ENCODE peak calls at places on chromosomes 6 and 20, in five cellular contexts. One of them, this sample, is unnamed. For H3K4me1, the result is how much of the 10 kb centered on the place peaks cover.

GRCh38 chr6:121732641-121733040 is 297.2 kb downstream of the GJA1 start:
- DNase-seq in stomach: no peak
- DNase-seq in foreskin keratinocyte: no peak
- DNase-seq in naive thymus-derived CD4-positive, alpha-beta T cell: no peak
- DNase-seq in sigmoid colon: no peak
- DNase-seq in this sample: no peak

GRCh38 chr6:159169193-159169555 is at the start of gene FNDC1:
- DNase-seq in stomach: no peak
- DNase-seq in foreskin keratinocyte: no peak
- DNase-seq in naive thymus-derived CD4-positive, alpha-beta T cell: peak
- DNase-seq in sigmoid colon: no peak
- DNase-seq in this sample: no peak

GRCh38 chr6:41650120-41650519 is 11.9 kb downstream of the MDFI start:
- DNase-seq in stomach: no peak
- DNase-seq in foreskin keratinocyte: no peak
- DNase-seq in naive thymus-derived CD4-positive, alpha-beta T cell: no peak
- DNase-seq in sigmoid colon: no peak
- DNase-seq in this sample: peak

GRCh38 chr20:51425347-51426106 is 117.0 kb downstream of the NFATC2 start:
- DNase-seq in stomach: no peak
- DNase-seq in foreskin keratinocyte: no peak
- DNase-seq in naive thymus-derived CD4-positive, alpha-beta T cell: no peak
- DNase-seq in sigmoid colon: no peak
- DNase-seq in this sample: no peak

GRCh38 chr6:28330033-28330432 is 5.9 kb downstream of the ZSCAN31 start:
- DNase-seq in stomach: no peak
- DNase-seq in foreskin keratinocyte: no peak
- DNase-seq in naive thymus-derived CD4-positive, alpha-beta T cell: no peak
- DNase-seq in sigmoid colon: no peak
- DNase-seq in this sample: no peak

GRCh38 chr6:125196613-125197012 is 43.0 kb downstream of the TPD52L1 start:
- DNase-seq in stomach: no peak
- DNase-seq in foreskin keratinocyte: no peak
- DNase-seq in naive thymus-derived CD4-positive, alpha-beta T cell: no peak
- DNase-seq in sigmoid colon: no peak
- DNase-seq in this sample: no peak

GRCh38 chr20:7712661-7713060 is 227.6 kb downstream of the HAO1 start:
- DNase-seq in stomach: no peak
- DNase-seq in foreskin keratinocyte: no peak
- DNase-seq in naive thymus-derived CD4-positive, alpha-beta T cell: no peak
- DNase-seq in sigmoid colon: no peak
- DNase-seq in this sample: no peak

GRCh38 chr20:257419-257818 is at the start of gene DEFB132:
- DNase-seq in stomach: no peak
- DNase-seq in foreskin keratinocyte: no peak
- DNase-seq in naive thymus-derived CD4-positive, alpha-beta T cell: no peak
- DNase-seq in sigmoid colon: no peak
- DNase-seq in this sample: no peak

GRCh38 chr6:100979269-100979668 is 98.1 kb upstream of the ASCC3 start:
- DNase-seq in stomach: no peak
- DNase-seq in foreskin keratinocyte: no peak
- DNase-seq in naive thymus-derived CD4-positive, alpha-beta T cell: no peak
- DNase-seq in sigmoid colon: no peak
- DNase-seq in this sample: no peak

GRCh38 chr20:57760698-57761412 is 51.0 kb upstream of the PMEPA1 start:
- DNase-seq in stomach: no peak
- DNase-seq in foreskin keratinocyte: no peak
- DNase-seq in naive thymus-derived CD4-positive, alpha-beta T cell: no peak
- DNase-seq in sigmoid colon: peak
- DNase-seq in this sample: no peak

GRCh38 chr6:75086236-75086635 is 119.6 kb downstream of the COL12A1 start:
- DNase-seq in stomach: no peak
- DNase-seq in foreskin keratinocyte: no peak
- DNase-seq in naive thymus-derived CD4-positive, alpha-beta T cell: no peak
- DNase-seq in sigmoid colon: no peak
- DNase-seq in this sample: no peak

GRCh38 chr20:63136296-63136695 is 79.6 kb downstream of the YTHDF1 start:
- DNase-seq in stomach: no peak
- DNase-seq in foreskin keratinocyte: no peak
- DNase-seq in naive thymus-derived CD4-positive, alpha-beta T cell: no peak
- DNase-seq in sigmoid colon: no peak
- DNase-seq in this sample: peak

GRCh38 chr20:44692932-44693476 is 22.2 kb upstream of the CCN5 start:
- DNase-seq in stomach: peak
- DNase-seq in foreskin keratinocyte: no peak
- DNase-seq in naive thymus-derived CD4-positive, alpha-beta T cell: no peak
- DNase-seq in sigmoid colon: peak
- DNase-seq in this sample: peak

GRCh38 chr20:46979603-46980241 is 85.1 kb downstream of the EYA2 start:
- DNase-seq in stomach: no peak
- DNase-seq in foreskin keratinocyte: no peak
- DNase-seq in naive thymus-derived CD4-positive, alpha-beta T cell: no peak
- DNase-seq in sigmoid colon: no peak
- DNase-seq in this sample: no peak

GRCh38 chr6:3873051-3873450 is 23.9 kb downstream of the FAM50B start:
- DNase-seq in stomach: no peak
- DNase-seq in foreskin keratinocyte: no peak
- DNase-seq in naive thymus-derived CD4-positive, alpha-beta T cell: no peak
- DNase-seq in sigmoid colon: no peak
- DNase-seq in this sample: no peak

GRCh38 chr6:3569817-3570216 is 113.0 kb upstream of the SLC22A23 start:
- DNase-seq in stomach: no peak
- DNase-seq in foreskin keratinocyte: no peak
- DNase-seq in naive thymus-derived CD4-positive, alpha-beta T cell: no peak
- DNase-seq in sigmoid colon: no peak
- DNase-seq in this sample: no peak

GRCh38 chr20:43409041-43409913 is 48.4 kb upstream of the SRSF6 start:
- DNase-seq in stomach: no peak
- DNase-seq in foreskin keratinocyte: no peak
- DNase-seq in naive thymus-derived CD4-positive, alpha-beta T cell: no peak
- DNase-seq in sigmoid colon: no peak
- DNase-seq in this sample: peak

GRCh38 chr6:72974276-72974675 is 251.0 kb downstream of the KHDC1L start:
- DNase-seq in stomach: no peak
- DNase-seq in foreskin keratinocyte: no peak
- DNase-seq in naive thymus-derived CD4-positive, alpha-beta T cell: no peak
- DNase-seq in sigmoid colon: no peak
- DNase-seq in this sample: no peak

GRCh38 chr6:62390413-62390812 is 104.4 kb upstream of the KHDRBS2 start:
- DNase-seq in stomach: no peak
- DNase-seq in foreskin keratinocyte: peak
- DNase-seq in naive thymus-derived CD4-positive, alpha-beta T cell: no peak
- DNase-seq in sigmoid colon: no peak
- DNase-seq in this sample: no peak

GRCh38 chr6:129575378-129576118 is 134.4 kb downstream of the ARHGAP18 start:
- DNase-seq in stomach: no peak
- DNase-seq in foreskin keratinocyte: peak
- DNase-seq in naive thymus-derived CD4-positive, alpha-beta T cell: peak
- DNase-seq in sigmoid colon: no peak
- DNase-seq in this sample: peak

GRCh38 chr20:21640556-21640955 is 64.9 kb upstream of the PAX1 start:
- DNase-seq in stomach: no peak
- DNase-seq in foreskin keratinocyte: no peak
- DNase-seq in naive thymus-derived CD4-positive, alpha-beta T cell: no peak
- DNase-seq in sigmoid colon: no peak
- DNase-seq in this sample: peak

GRCh38 chr20:16501236-16501635 is 72.0 kb downstream of the KIF16B start:
- DNase-seq in stomach: no peak
- DNase-seq in foreskin keratinocyte: no peak
- DNase-seq in naive thymus-derived CD4-positive, alpha-beta T cell: no peak
- DNase-seq in sigmoid colon: no peak
- DNase-seq in this sample: no peak

GRCh38 chr6:137099689-137100398 is 55.1 kb upstream of the IL20RA start:
- DNase-seq in stomach: no peak
- DNase-seq in foreskin keratinocyte: no peak
- DNase-seq in naive thymus-derived CD4-positive, alpha-beta T cell: no peak
- DNase-seq in sigmoid colon: no peak
- DNase-seq in this sample: no peak

GRCh38 chr6:56255370-56255769 is 8.0 kb upstream of the COL21A1 start:
- DNase-seq in stomach: no peak
- DNase-seq in foreskin keratinocyte: no peak
- DNase-seq in naive thymus-derived CD4-positive, alpha-beta T cell: no peak
- DNase-seq in sigmoid colon: no peak
- DNase-seq in this sample: no peak

GRCh38 chr6:33427585-33428218 is 7.8 kb downstream of the SYNGAP1 start:
- DNase-seq in stomach: peak
- DNase-seq in foreskin keratinocyte: no peak
- DNase-seq in naive thymus-derived CD4-positive, alpha-beta T cell: peak
- DNase-seq in sigmoid colon: peak
- DNase-seq in this sample: peak

GRCh38 chr6:147204060-147204785 is at the start of gene STXBP5:
- DNase-seq in stomach: peak
- DNase-seq in foreskin keratinocyte: peak
- DNase-seq in naive thymus-derived CD4-positive, alpha-beta T cell: peak
- DNase-seq in sigmoid colon: peak
- DNase-seq in this sample: no peak

GRCh38 chr6:97697450-97697849 is 414.4 kb upstream of the MMS22L start:
- DNase-seq in stomach: no peak
- DNase-seq in foreskin keratinocyte: peak
- DNase-seq in naive thymus-derived CD4-positive, alpha-beta T cell: no peak
- DNase-seq in sigmoid colon: no peak
- DNase-seq in this sample: no peak
- H3K4me1 ChIP-seq in stomach: under half
- H3K4me1 ChIP-seq in foreskin keratinocyte: under half
- H3K4me1 ChIP-seq in naive thymus-derived CD4-positive, alpha-beta T cell: under half
- H3K4me1 ChIP-seq in sigmoid colon: under half
- H3K4me1 ChIP-seq in this sample: under half

GRCh38 chr6:18785810-18786490 is 398.8 kb downstream of the RNF144B start:
- DNase-seq in stomach: no peak
- DNase-seq in foreskin keratinocyte: no peak
- DNase-seq in naive thymus-derived CD4-positive, alpha-beta T cell: no peak
- DNase-seq in sigmoid colon: no peak
- DNase-seq in this sample: no peak
- H3K4me1 ChIP-seq in stomach: under half
- H3K4me1 ChIP-seq in foreskin keratinocyte: under half
- H3K4me1 ChIP-seq in naive thymus-derived CD4-positive, alpha-beta T cell: under half
- H3K4me1 ChIP-seq in sigmoid colon: under half
- H3K4me1 ChIP-seq in this sample: under half

GRCh38 chr6:148436466-148436865 is 93.8 kb downstream of the SASH1 start:
- DNase-seq in stomach: no peak
- DNase-seq in foreskin keratinocyte: no peak
- DNase-seq in naive thymus-derived CD4-positive, alpha-beta T cell: no peak
- DNase-seq in sigmoid colon: no peak
- DNase-seq in this sample: no peak

GRCh38 chr6:148440877-148441453 is 98.3 kb downstream of the SASH1 start:
- DNase-seq in stomach: peak
- DNase-seq in foreskin keratinocyte: peak
- DNase-seq in naive thymus-derived CD4-positive, alpha-beta T cell: no peak
- DNase-seq in sigmoid colon: peak
- DNase-seq in this sample: no peak

GRCh38 chr6:148438593-148438992 is 96.0 kb downstream of the SASH1 start:
- DNase-seq in stomach: no peak
- DNase-seq in foreskin keratinocyte: no peak
- DNase-seq in naive thymus-derived CD4-positive, alpha-beta T cell: no peak
- DNase-seq in sigmoid colon: no peak
- DNase-seq in this sample: no peak

GRCh38 chr6:148441454-148441911 is 98.8 kb downstream of the SASH1 start:
- DNase-seq in stomach: no peak
- DNase-seq in foreskin keratinocyte: peak
- DNase-seq in naive thymus-derived CD4-positive, alpha-beta T cell: no peak
- DNase-seq in sigmoid colon: no peak
- DNase-seq in this sample: no peak

DNA sequence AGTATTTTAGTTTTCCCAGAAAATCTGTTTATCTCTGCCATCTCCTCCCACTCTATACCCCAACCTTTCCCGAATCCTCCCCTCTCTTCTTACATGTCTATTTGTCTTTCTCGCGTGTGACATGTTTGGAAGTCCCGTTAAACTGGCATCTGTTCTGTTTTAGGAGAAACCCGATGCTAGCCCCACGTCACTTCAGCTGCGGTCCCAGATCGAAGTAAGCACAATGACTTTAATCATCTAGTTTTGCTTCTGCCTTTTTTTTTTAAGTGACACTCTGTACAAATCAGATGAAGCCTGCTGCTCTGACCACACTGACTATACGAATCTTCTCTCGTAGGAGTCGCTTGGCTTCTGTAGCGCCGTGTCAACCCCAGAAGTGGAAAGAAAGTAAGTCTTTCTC is 97.4 kb downstream of the SASH1 start:
- DNase-seq in stomach: no peak
- DNase-seq in foreskin keratinocyte: no peak
- DNase-seq in naive thymus-derived CD4-positive, alpha-beta T cell: no peak
- DNase-seq in sigmoid colon: no peak
- DNase-seq in this sample: no peak
- H3K4me1 ChIP-seq in stomach: under half
- H3K4me1 ChIP-seq in foreskin keratinocyte: under half
- H3K4me1 ChIP-seq in naive thymus-derived CD4-positive, alpha-beta T cell: under half
- H3K4me1 ChIP-seq in sigmoid colon: under half
- H3K4me1 ChIP-seq in this sample: under half

DNA sequence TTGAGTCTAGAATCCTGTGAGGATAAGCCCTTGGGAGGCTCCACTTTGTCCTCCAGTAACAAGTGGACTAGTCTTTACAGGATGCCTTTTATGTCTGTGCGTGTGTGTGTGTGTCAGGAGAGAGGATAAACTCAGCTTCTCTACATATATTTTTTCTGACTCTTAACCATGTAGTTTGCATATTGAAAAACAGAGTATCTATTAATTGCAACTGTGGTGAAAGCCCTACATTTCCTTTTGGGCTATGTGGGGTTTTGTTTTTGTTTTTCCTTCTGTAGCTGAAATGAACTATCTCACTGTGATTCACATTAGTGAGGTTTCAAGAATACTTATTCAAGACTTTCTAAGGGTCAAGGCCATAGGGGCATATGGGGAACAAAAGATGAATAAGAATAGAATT is 17.7 kb downstream of the TPBG start:
- DNase-seq in stomach: no peak
- DNase-seq in foreskin keratinocyte: no peak
- DNase-seq in naive thymus-derived CD4-positive, alpha-beta T cell: no peak
- DNase-seq in sigmoid colon: no peak
- DNase-seq in this sample: no peak
- H3K4me1 ChIP-seq in stomach: under half
- H3K4me1 ChIP-seq in foreskin keratinocyte: under half
- H3K4me1 ChIP-seq in naive thymus-derived CD4-positive, alpha-beta T cell: under half
- H3K4me1 ChIP-seq in sigmoid colon: under half
- H3K4me1 ChIP-seq in this sample: under half

GRCh38 chr6:79079425-79080130 is 1.5 kb upstream of the PHIP start:
- DNase-seq in stomach: no peak
- DNase-seq in foreskin keratinocyte: no peak
- DNase-seq in naive thymus-derived CD4-positive, alpha-beta T cell: no peak
- DNase-seq in sigmoid colon: no peak
- DNase-seq in this sample: no peak

GRCh38 chr6:79082304-79082703 is 4.2 kb upstream of the PHIP start:
- DNase-seq in stomach: no peak
- DNase-seq in foreskin keratinocyte: no peak
- DNase-seq in naive thymus-derived CD4-positive, alpha-beta T cell: no peak
- DNase-seq in sigmoid colon: no peak
- DNase-seq in this sample: no peak

GRCh38 chr6:79089552-79090404 is 11.7 kb upstream of the PHIP start:
- DNase-seq in stomach: no peak
- DNase-seq in foreskin keratinocyte: no peak
- DNase-seq in naive thymus-derived CD4-positive, alpha-beta T cell: no peak
- DNase-seq in sigmoid colon: no peak
- DNase-seq in this sample: no peak

GRCh38 chr6:79084693-79085092 is 6.6 kb upstream of the PHIP start:
- DNase-seq in stomach: no peak
- DNase-seq in foreskin keratinocyte: no peak
- DNase-seq in naive thymus-derived CD4-positive, alpha-beta T cell: no peak
- DNase-seq in sigmoid colon: no peak
- DNase-seq in this sample: no peak
- H3K4me1 ChIP-seq in stomach: under half
- H3K4me1 ChIP-seq in foreskin keratinocyte: under half
- H3K4me1 ChIP-seq in naive thymus-derived CD4-positive, alpha-beta T cell: under half
- H3K4me1 ChIP-seq in sigmoid colon: under half
- H3K4me1 ChIP-seq in this sample: under half